ENCODE peak calls at places on chromosomes 3 and 15, in eight cellular contexts. R, D, J, A, M, E, L and W are unnamed samples.

GRCh38 chr3:85930718-85931117 is 971.9 kb downstream of the CADM2 start:
- DNase-seq in R (no peak), D (no peak), J (no peak), A (no peak), M (no peak), E (no peak), L (no peak), W (no peak)

GRCh38 chr3:172323894-172324590 is 124.2 kb downstream of the GHSR start:
- DNase-seq in R (peak), D (peak), J (no peak), A (peak), M (no peak), E (no peak), L (no peak), W (no peak)

GRCh38 chr3:133472242-133472641 is 72.4 kb downstream of the BFSP2 start:
- DNase-seq in R (no peak), D (no peak), J (no peak), A (peak), M (no peak), E (no peak), L (no peak), W (no peak)

GRCh38 chr3:13498354-13499060 is 18.4 kb downstream of the HDAC11 start:
- DNase-seq in R (no peak), D (no peak), J (no peak), A (no peak), M (no peak), E (no peak), L (no peak), W (no peak)

GRCh38 chr3:52786330-52787215 is 8.0 kb upstream of the ITIH3 start:
- DNase-seq in R (no peak), D (no peak), J (peak), A (no peak), M (peak), E (no peak), L (no peak), W (no peak)

GRCh38 chr3:187802928-187803259 is 57.6 kb upstream of the BCL6 start:
- DNase-seq in R (no peak), D (no peak), J (no peak), A (no peak), M (no peak), E (no peak), L (no peak), W (no peak)

GRCh38 chr3:99783009-99783573 is 34.6 kb upstream of the CMSS1 start:
- DNase-seq in R (no peak), D (peak), J (no peak), A (no peak), M (no peak), E (no peak), L (peak), W (no peak)

GRCh38 chr3:165185707-165186327 is 10.4 kb downstream of the SLITRK3 start:
- DNase-seq in R (no peak), D (peak), J (no peak), A (no peak), M (peak), E (peak), L (peak), W (no peak)

GRCh38 chr3:38039101-38039898 is at the start of gene DLEC1:
- DNase-seq in R (peak), D (peak), J (peak), A (peak), M (peak), E (no peak), L (peak), W (no peak)

GRCh38 chr3:97673357-97673997 is 91.1 kb upstream of the ARL6 start:
- DNase-seq in R (no peak), D (no peak), J (no peak), A (no peak), M (no peak), E (no peak), L (no peak), W (no peak)

GRCh38 chr3:128372281-128372680 is 94.4 kb downstream of the DNAJB8 start:
- DNase-seq in R (no peak), D (no peak), J (no peak), A (no peak), M (no peak), E (no peak), L (no peak), W (no peak)

GRCh38 chr15:101112336-101113113 is 139.3 kb downstream of the CHSY1 start:
- DNase-seq in R (no peak), D (no peak), J (no peak), A (no peak), M (no peak), E (no peak), L (no peak), W (no peak)

GRCh38 chr3:127606981-127607595 is 8.9 kb downstream of the MCM2 start:
- DNase-seq in R (no peak), D (no peak), J (no peak), A (no peak), M (no peak), E (no peak), L (no peak), W (no peak)

GRCh38 chr3:5616873-5617272 is 429.4 kb downstream of the EDEM1 start:
- DNase-seq in R (no peak), D (no peak), J (no peak), A (no peak), M (no peak), E (no peak), L (no peak), W (no peak)

GRCh38 chr3:13163848-13164382 is 90.7 kb upstream of the IQSEC1 start:
- DNase-seq in R (no peak), D (no peak), J (no peak), A (no peak), M (peak), E (no peak), L (no peak), W (no peak)

GRCh38 chr3:38000965-38001455 is 10.4 kb downstream of the VILL start:
- DNase-seq in R (no peak), D (no peak), J (peak), A (no peak), M (peak), E (no peak), L (no peak), W (no peak)

GRCh38 chr15:101469520-101470288 is 19.8 kb downstream of the PCSK6 start:
- DNase-seq in R (no peak), D (no peak), J (no peak), A (no peak), M (peak), E (no peak), L (no peak), W (no peak)

GRCh38 chr3:169838511-169838910 is 25.8 kb upstream of the LRRC34 start:
- DNase-seq in R (no peak), D (no peak), J (no peak), A (no peak), M (no peak), E (no peak), L (no peak), W (no peak)

GRCh38 chr15:28021281-28022039 is 77.7 kb downstream of the OCA2 start:
- DNase-seq in R (no peak), D (peak), J (no peak), A (peak), M (no peak), E (no peak), L (no peak), W (peak)

GRCh38 chr15:86911022-86911421 is 831.4 kb downstream of the AGBL1 start:
- DNase-seq in R (no peak), D (no peak), J (no peak), A (no peak), M (no peak), E (no peak), L (no peak), W (no peak)
- TF ChIP-seq CTCF in R (no peak), D (no peak), J (no peak), A (no peak), M (no peak), E (no peak), L (no peak), W (no peak)

GRCh38 chr3:57587946-57588345 is 9.2 kb downstream of the ARF4 start:
- DNase-seq in R (no peak), D (no peak), J (no peak), A (no peak), M (no peak), E (no peak), L (no peak), W (no peak)
- TF ChIP-seq CTCF in R (no peak), D (no peak), J (no peak), A (no peak), M (no peak), E (no peak), L (no peak), W (no peak)

GRCh38 chr15:88243156-88243555 is 13.4 kb downstream of the NTRK3 start:
- DNase-seq in R (no peak), D (no peak), J (no peak), A (no peak), M (no peak), E (no peak), L (no peak), W (no peak)
- TF ChIP-seq CTCF in R (no peak), D (no peak), J (no peak), A (no peak), M (no peak), E (no peak), L (no peak), W (no peak)

GRCh38 chr3:15148614-15149013 is 49.7 kb upstream of the RBSN start:
- DNase-seq in R (no peak), D (no peak), J (no peak), A (peak), M (no peak), E (no peak), L (no peak), W (no peak)
- TF ChIP-seq CTCF in R (no peak), D (no peak), J (no peak), A (no peak), M (no peak), E (peak), L (no peak), W (no peak)

GRCh38 chr3:194573680-194574437 is 59.4 kb downstream of the TMEM44 start:
- DNase-seq in R (no peak), D (peak), J (no peak), A (peak), M (no peak), E (no peak), L (no peak), W (no peak)
- TF ChIP-seq CTCF in R (peak), D (peak), J (peak), A (peak), M (no peak), E (peak), L (peak), W (peak)

DNA sequence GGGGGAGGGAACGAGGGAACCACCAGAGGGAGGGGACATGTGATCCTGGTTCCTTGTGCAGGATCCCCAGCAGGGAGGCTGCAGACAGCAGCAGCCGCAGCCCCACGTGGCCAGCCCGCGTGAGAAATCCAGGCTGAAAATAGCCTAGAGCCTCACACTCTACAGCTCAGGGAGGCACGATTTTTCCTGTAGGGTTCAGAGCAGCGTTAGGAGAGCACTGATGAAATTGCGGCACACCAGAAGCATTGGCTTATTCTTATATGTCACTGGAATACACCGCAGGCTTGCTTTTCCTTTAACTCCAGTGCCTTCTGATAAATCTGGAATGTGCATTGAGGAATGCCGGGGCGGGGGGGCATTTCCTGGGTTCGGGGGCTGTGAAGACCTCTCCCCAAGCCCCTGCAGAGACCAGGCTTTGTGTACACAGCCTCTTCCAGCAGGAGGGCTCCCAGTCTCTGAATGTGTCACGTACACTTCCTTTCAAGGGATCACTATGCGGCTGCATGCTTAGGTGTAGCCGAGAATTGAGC is 193.0 kb downstream of the ATP10A start:
- DNase-seq in R (peak), D (peak), J (no peak), A (peak), M (peak), E (peak), L (peak), W (peak)
- TF ChIP-seq CTCF in R (peak), D (no peak), J (no peak), A (no peak), M (peak), E (no peak), L (no peak), W (peak)

DNA sequence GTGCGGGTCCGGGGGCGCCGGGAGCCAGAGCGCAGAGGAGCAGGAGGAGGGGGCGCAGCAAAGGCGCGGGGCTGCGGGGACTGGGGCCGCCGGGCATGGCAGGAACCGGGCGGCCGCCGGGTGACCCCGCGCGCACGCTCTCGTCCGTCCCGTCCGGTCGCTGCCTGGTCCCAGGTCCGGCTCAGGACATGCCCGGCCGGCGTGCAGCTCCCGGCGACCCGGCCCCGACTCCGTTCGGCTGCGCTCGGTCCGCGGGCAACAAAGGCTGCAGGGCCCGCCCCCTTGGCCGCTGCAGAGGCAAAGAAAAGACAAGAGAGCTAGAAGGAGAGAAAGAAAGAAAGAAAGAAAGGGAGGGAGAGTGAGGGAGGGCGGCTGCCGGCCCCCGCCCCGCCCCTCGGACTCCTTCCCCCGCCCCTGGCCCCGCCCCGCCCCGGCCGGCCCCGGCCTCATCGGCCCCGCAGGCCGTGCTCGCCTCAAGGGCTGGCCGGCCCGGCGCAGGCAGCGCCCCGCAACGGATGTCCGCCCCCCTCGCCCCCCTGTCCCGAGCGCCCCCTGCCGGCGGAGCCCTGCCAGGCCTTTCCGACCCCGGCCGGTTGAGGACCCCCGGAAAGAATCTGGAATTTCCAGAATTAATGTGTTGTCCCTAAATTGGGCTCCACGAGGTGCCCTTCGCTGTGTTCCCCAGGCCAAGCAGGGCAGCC is at the start of gene ADAMTS7:
- DNase-seq in R (peak), D (peak), J (no peak), A (peak), M (peak), E (peak), L (peak), W (peak)
- TF ChIP-seq CTCF in R (peak), D (no peak), J (peak), A (peak), M (peak), E (peak), L (peak), W (peak)

DNA sequence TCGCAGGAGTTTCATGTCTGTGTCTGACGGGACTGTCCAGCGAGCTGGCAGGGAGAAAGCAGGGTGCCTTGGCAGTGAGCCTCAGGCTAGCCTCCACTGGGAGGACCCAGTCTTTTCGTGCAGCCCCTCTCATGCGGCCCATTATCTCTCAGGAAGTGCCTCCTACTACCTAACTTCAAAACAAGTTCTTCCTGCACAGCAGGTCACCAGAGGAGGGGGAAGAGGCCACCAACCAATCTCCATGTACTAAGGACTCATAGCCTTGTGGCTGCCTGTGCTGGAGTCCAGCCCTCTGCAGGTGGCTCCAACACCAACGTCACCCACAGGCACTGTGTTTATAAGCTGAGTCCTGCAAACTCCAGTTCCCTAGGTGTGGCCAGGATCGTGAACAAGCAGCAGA is 4.8 kb downstream of the VIPR1 start:
- DNase-seq in R (peak), D (no peak), J (peak), A (peak), M (peak), E (peak), L (no peak), W (peak)
- TF ChIP-seq CTCF in R (no peak), D (no peak), J (no peak), A (no peak), M (no peak), E (no peak), L (no peak), W (no peak)

DNA sequence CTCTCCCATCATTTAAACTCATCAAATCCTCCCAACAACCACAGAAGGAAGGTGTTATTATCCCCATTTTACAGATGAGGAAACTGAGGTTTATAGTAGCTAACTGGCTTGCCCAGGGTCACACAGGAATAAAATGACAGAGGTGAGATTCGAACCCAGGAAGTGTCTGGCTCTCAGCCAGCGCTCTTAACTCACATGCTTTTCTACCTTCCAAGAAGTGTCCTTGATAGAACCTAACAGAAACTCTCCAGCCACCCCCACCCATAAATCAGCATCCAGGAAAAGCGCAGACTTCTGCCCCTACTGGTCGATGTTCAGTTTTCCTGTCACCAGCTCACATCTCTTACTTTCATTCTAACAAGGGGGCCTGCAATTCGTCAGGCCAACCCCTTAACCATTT is 51.7 kb downstream of the SPATA12 start:
- DNase-seq in R (no peak), D (no peak), J (no peak), A (no peak), M (no peak), E (no peak), L (no peak), W (no peak)
- TF ChIP-seq CTCF in R (no peak), D (peak), J (peak), A (no peak), M (no peak), E (peak), L (peak), W (peak)